ENCODE peak calls at places on chromosome 13, in four cellular contexts. B is Caco-2, M is PC-9, Y is heart left ventricle. X is an unnamed sample. For H3K9me3 and H3K4me1, the result is how much of the 10 kb centered on the place peaks cover.

GRCh38 chr13:45662122-45662521 is 40.0 kb upstream of the CBY2 start:
- DNase-seq in M (no peak), B (no peak), Y (no peak), X (no peak)

GRCh38 chr13:29315847-29316246 is 279.6 kb downstream of the SLC7A1 start:
- DNase-seq in M (no peak), Y (no peak), B (no peak), X (no peak)

GRCh38 chr13:46489586-46490023 is 63.4 kb upstream of the LRCH1 start:
- DNase-seq in Y (no peak), M (no peak), B (no peak), X (no peak)

GRCh38 chr13:42028113-42028799 is 20.2 kb upstream of the DGKH start:
- DNase-seq in B (peak), M (no peak), Y (no peak), X (no peak)

GRCh38 chr13:106373989-106374572 is 161.4 kb downstream of the EFNB2 start:
- DNase-seq in Y (no peak), M (no peak), B (no peak), X (no peak)

GRCh38 chr13:81148822-81149221 is 807.9 kb upstream of the SPRY2 start:
- DNase-seq in Y (no peak), M (no peak), B (no peak), X (no peak)

GRCh38 chr13:84896128-84896527 is 903.1 kb downstream of the SLITRK6 start:
- DNase-seq in Y (no peak), B (peak), M (peak), X (peak)

GRCh38 chr13:101875091-101875490 is 422.6 kb downstream of the ITGBL1 start:
- DNase-seq in Y (no peak), B (no peak), M (no peak), X (no peak)

GRCh38 chr13:43006893-43007631 is 15.0 kb upstream of the EPSTI1 start:
- DNase-seq in M (peak), B (no peak), Y (no peak), X (no peak)

GRCh38 chr13:80755925-80756324 is 415.0 kb upstream of the SPRY2 start:
- DNase-seq in Y (no peak), M (no peak), B (no peak), X (no peak)

GRCh38 chr13:110874508-110874960 is 40.3 kb downstream of the ANKRD10 start:
- DNase-seq in Y (peak), B (peak), M (peak), X (peak)

GRCh38 chr13:95644611-95645052 is at the start of gene DZIP1:
- DNase-seq in B (peak), Y (peak), M (no peak), X (peak)

GRCh38 chr13:86108334-86108733 is 309.1 kb upstream of the SLITRK6 start:
- DNase-seq in M (no peak), B (no peak), Y (no peak), X (no peak)

GRCh38 chr13:32141462-32141861 is 109.9 kb downstream of the FRY start:
- DNase-seq in B (no peak), M (no peak), Y (no peak), X (no peak)

GRCh38 chr13:29923554-29924481 is 73.4 kb upstream of the UBL3 start:
- DNase-seq in B (peak), M (peak), Y (peak), X (peak)

GRCh38 chr13:86909318-86909717 is 761.9 kb upstream of the SLITRK5 start:
- DNase-seq in M (no peak), B (no peak), Y (no peak), X (no peak)

GRCh38 chr13:113560645-113561416 is 23.7 kb upstream of the TFDP1 start:
- DNase-seq in Y (no peak), M (no peak), B (no peak), X (no peak)

GRCh38 chr13:29591310-29591709 is 4.2 kb downstream of the SLC7A1 start:
- DNase-seq in Y (no peak), M (no peak), B (no peak), X (no peak)

GRCh38 chr13:99433543-99434075 is 67.7 kb upstream of the TM9SF2 start:
- DNase-seq in B (no peak), M (no peak), Y (no peak), X (no peak)

GRCh38 chr13:52455677-52456041 is 381 bp downstream of the CKAP2 start:
- DNase-seq in M (peak), Y (peak), B (peak), X (peak)

GRCh38 chr13:61192826-61193225 is 222.8 kb downstream of the PCDH20 start:
- DNase-seq in M (no peak), Y (no peak), B (peak), X (no peak)

GRCh38 chr13:114010401-114011101 is 36.7 kb upstream of the C13orf46 start:
- DNase-seq in Y (no peak), B (no peak), M (no peak), X (no peak)

GRCh38 chr13:28251462-28251861 is 113.1 kb downstream of the PAN3 start:
- DNase-seq in M (no peak), B (no peak), Y (no peak), X (no peak)

GRCh38 chr13:43698743-43699142 is 88.0 kb downstream of the ENOX1 start:
- DNase-seq in Y (no peak), M (no peak), B (no peak), X (no peak)

GRCh38 chr13:113837554-113838355 is 26.1 kb downstream of the GAS6 start:
- DNase-seq in Y (peak), M (peak), B (peak), X (peak)

GRCh38 chr13:53151692-53152421 is 123.2 kb downstream of the OLFM4 start:
- DNase-seq in M (no peak), Y (no peak), B (peak), X (peak)

GRCh38 chr13:41995946-41996345 is 35.0 kb upstream of the VWA8 start:
- DNase-seq in Y (no peak), M (no peak), B (no peak), X (peak)

GRCh38 chr13:111215081-111216047 is 100.3 kb downstream of the ARHGEF7 start:
- DNase-seq in Y (no peak), M (no peak), B (no peak), X (no peak)

GRCh38 chr13:95343944-95344343 is 42.7 kb upstream of the ABCC4 start:
- DNase-seq in M (no peak), Y (peak), B (no peak), X (no peak)

GRCh38 chr13:31225998-31226675 is 26.4 kb downstream of the B3GLCT start:
- DNase-seq in Y (no peak), M (no peak), B (no peak), X (no peak)

GRCh38 chr13:41178040-41178439 is 16.3 kb downstream of the KBTBD7 start:
- DNase-seq in Y (no peak), M (no peak), B (no peak), X (no peak)

GRCh38 chr13:25249001-25249543 is 38.2 kb downstream of the MTMR6 start:
- DNase-seq in Y (no peak), M (no peak), B (peak), X (no peak)

GRCh38 chr13:40438999-40439797 is 227.2 kb downstream of the FOXO1 start:
- DNase-seq in M (no peak), B (no peak), Y (no peak), X (no peak)

DNA sequence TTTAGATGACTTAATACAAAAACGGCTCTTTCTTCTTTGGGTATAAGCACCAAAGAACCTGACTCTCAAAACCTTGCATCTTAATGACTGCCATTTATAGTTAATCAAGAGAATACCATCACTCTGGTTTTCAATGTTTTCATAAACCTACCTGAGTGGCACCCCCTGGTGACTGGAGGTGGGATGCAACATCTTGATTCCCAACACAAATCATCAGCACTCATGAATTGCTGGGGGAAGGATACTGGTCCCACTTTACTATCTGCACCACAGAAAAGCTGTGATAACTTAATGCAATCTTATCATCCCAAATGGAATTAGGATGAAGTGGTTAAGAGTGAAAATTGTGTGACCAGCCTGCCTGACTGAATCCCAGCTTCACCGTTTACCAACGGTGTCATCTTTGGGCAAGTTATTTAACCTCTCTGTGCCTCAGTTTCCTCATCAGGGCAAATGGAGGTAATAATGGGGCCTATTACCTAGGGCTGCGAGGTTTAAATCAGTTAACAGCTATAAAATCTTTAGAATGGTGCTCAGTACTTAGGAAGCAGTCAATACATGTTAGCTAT is 366.4 kb downstream of the KLF12 start:
- DNase-seq in M (no peak), Y (no peak), B (peak), X (peak)
- TF ChIP-seq CTCF in M (peak), Y (peak), B (peak), X (peak)

DNA sequence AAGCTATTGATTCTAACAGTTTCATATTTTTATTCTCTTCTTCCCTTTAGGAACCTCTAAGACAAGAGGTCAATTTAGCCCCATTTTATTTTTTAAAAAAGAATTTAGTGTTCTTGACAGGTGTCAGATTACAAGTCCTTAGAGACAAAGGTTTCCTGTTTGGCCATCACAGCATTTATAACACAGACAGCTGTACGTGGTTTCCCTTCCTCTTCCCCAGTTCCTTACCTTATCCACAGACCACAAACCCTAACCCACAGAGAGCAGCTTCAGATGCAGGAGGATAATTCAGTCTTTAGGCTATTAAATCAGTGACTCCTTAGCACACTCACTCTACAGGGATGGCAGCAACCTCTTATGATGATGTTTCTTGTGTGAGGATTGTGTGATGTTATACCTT is 1210.1 kb downstream of the DIAPH3 start:
- DNase-seq in B (no peak), Y (no peak), M (no peak), X (no peak)
- H3K9me3 ChIP-seq in B (under half), Y (under half), M (under half), X (under half)

DNA sequence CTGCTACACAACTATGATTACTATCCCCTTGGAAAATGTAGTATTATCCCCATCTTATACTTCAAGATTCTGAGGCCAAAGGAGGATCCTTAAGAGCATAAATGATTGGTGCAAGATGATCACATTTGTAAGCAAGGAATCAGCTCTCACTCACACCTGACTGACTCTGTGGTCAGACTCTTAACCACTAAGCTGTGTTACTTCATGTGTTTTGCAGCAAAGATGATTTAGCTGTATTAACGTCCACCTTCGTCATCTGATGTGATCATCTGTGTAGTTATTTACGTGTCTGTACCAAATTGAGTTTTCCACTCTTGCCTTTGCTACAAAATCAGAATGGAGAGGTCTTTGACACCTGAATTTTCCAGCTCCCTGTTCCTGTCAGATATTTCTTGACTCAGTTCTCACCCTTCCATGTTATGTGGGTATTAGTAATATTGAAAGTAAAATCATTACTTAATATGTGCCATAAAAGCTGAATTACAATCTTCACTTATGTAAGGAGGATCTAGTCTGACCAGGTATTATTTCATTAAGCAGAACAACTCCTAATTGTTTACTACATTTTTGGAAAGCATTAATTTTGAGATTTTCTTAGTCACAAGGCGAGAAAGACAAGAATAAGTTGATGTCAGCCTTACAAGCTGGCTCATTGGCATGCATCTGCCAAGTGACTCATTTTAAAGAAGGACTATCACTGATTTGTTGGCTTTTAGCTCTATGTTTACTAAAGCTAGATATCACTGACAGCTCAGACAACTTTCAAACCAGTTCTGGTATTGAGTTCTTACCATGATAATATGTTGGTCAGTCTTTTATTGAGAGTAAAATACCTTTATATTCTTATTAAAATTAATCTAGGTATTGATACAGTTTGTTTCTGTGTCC is 1279.8 kb upstream of the PCDH9 start:
- DNase-seq in Y (no peak), M (no peak), B (no peak), X (no peak)
- H3K4me1 ChIP-seq in Y (under half), M (under half), B (under half), X (under half)

DNA sequence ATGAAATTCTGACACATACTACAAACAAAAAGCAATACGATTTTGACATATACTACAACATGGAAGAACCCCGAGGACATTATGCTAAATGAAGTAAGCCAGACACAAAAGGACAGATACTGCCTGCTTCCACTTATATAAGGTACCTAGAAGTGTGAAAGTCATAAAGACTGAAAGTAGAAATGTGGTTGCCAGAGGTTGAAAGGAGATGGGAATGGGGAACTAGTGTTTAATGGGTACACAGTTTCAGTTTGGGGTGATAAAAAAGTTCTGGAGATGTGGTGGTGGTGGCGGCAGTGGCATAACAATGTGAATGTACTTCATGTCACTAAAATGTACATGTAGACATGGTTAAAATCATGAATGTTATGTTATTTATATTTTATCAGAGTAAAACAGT is 12.1 kb upstream of the NDFIP2 start:
- DNase-seq in Y (no peak), B (no peak), M (no peak), X (no peak)
- TF ChIP-seq CTCF in Y (no peak), B (no peak), M (no peak), X (no peak)